ENCODE peak calls at places on chromosomes 6 and 20, in seven cellular contexts. A is right lobe of liver, I is RWPE2, E is NCI-H526 treated with DMSO at 0.1 percent for 48 hours, M is caudate nucleus, J is SIG-M5, X is mesenteric fat pad. T is an unnamed sample.

GRCh38 chr6:34065470-34066283 is 80.2 kb downstream of the GRM4 start:
- DNase-seq in A (no peak), I (no peak), E (no peak), M (no peak), J (no peak), X (no peak), T (no peak)

GRCh38 chr6:149060300-149060984 is 257.1 kb upstream of the TAB2 start:
- DNase-seq in A (no peak), I (no peak), E (no peak), M (no peak), J (no peak), X (no peak), T (no peak)

GRCh38 chr20:5893052-5893451 is 57.3 kb downstream of the TRMT6 start:
- DNase-seq in A (no peak), I (no peak), E (no peak), M (no peak), J (no peak), X (no peak), T (no peak)

GRCh38 chr6:44569931-44570385 is 182.5 kb downstream of the CDC5L start:
- DNase-seq in A (peak), I (no peak), E (no peak), M (no peak), J (no peak), X (no peak), T (no peak)

GRCh38 chr20:36493801-36494114 is 47.6 kb upstream of the MYL9 start:
- DNase-seq in A (peak), I (no peak), E (no peak), M (no peak), J (no peak), X (no peak), T (no peak)

GRCh38 chr6:36368921-36369880 is 18.3 kb downstream of the ETV7 start:
- DNase-seq in A (no peak), I (no peak), E (no peak), M (no peak), J (peak), X (no peak), T (no peak)

GRCh38 chr6:137811121-137811911 is 55.7 kb upstream of the TNFAIP3 start:
- DNase-seq in A (peak), I (peak), E (no peak), M (no peak), J (no peak), X (no peak), T (peak)

GRCh38 chr20:20580139-20580538 is 132.3 kb downstream of the RALGAPA2 start:
- DNase-seq in A (no peak), I (no peak), E (no peak), M (no peak), J (no peak), X (no peak), T (no peak)

GRCh38 chr6:32249262-32249661 is 25.4 kb upstream of the NOTCH4 start:
- DNase-seq in A (no peak), I (no peak), E (no peak), M (no peak), J (no peak), X (no peak), T (no peak)

GRCh38 chr6:99993533-99994251 is at the start of gene MCHR2:
- DNase-seq in A (no peak), I (no peak), E (no peak), M (no peak), J (no peak), X (no peak), T (no peak)

T was measured in foreskin melanocyte.